ENCODE peak calls at places on chromosomes 12 and 14, in nine cellular contexts. O is left lung; C is mammary epithelial cell; E is hippocampal formation; H is stimulated activated CD4-positive, alpha-beta T cell treated with anti-CD3 and anti-CD28 coated beads, Interleukin-2, amount 100 ng/mL, for 4 hours; I is activated CD4-positive, alpha-beta T cell treated with anti-CD3 and anti-CD28 coated beads, Interleukin-2, amount 50 U/mL, for 1 hour; B is activated CD8-positive, alpha-beta memory T cell treated with anti-CD3 and anti-CD28 coated beads, Interleukin-2, amount 50 U/mL, for 48 hours; L is WTC11; G is HTR-8/SVneo. S is an unnamed sample.

GRCh38 chr12:3231399-3231876 is 154.3 kb downstream of the TSPAN9 start:
- DNase-seq in O (no peak), E (no peak), H (no peak), I (no peak), L (peak; percentile 67), B (no peak), C (no peak), G (no peak), S (no peak)

GRCh38 chr14:93532550-93532949 is 101.8 kb downstream of the UNC79 start:
- DNase-seq in C (no peak), I (no peak), G (no peak), B (no peak), H (no peak), L (no peak), E (no peak), O (no peak), S (no peak)

GRCh38 chr12:54421175-54421872 is 2.3 kb upstream of the ITGA5 start:
- DNase-seq in C (no peak), H (no peak), I (no peak), O (no peak), B (no peak), L (peak; percentile 6), G (no peak), E (no peak), S (no peak)

GRCh38 chr14:89746654-89747053 is 207.9 kb downstream of the EFCAB11 start:
- DNase-seq in I (no peak), L (no peak), G (no peak), E (no peak), O (no peak), H (no peak), B (no peak), C (no peak), S (no peak)

GRCh38 chr12:62827042-62827441 is 107.9 kb downstream of the PPM1H start:
- DNase-seq in O (no peak), L (no peak), G (no peak), E (no peak), C (no peak), H (no peak), B (no peak), I (no peak), S (no peak)

GRCh38 chr14:106029959-106030358 is 503.6 kb downstream of the TMEM121 start:
- DNase-seq in I (no peak), E (no peak), C (no peak), L (no peak), G (no peak), O (no peak), B (no peak), H (no peak), S (no peak)

GRCh38 chr12:130818381-130819247 is 20.4 kb downstream of the STX2 start:
- DNase-seq in E (peak; percentile 25), G (no peak), O (peak; percentile 97), L (peak; percentile 90), H (peak; percentile 60), B (peak; percentile 95), C (peak; percentile 28), I (peak; percentile 74), S (peak; percentile 52)

GRCh38 chr12:103540319-103540718 is 44.6 kb upstream of the C12orf42 start:
- DNase-seq in H (no peak), L (no peak), O (no peak), C (no peak), I (no peak), G (no peak), B (no peak), E (no peak), S (no peak)

GRCh38 chr14:90381999-90382451 is 14.8 kb upstream of the CALM1 start:
- DNase-seq in H (no peak), G (no peak), E (no peak), O (no peak), B (no peak), C (no peak), I (no peak), L (peak; percentile 36), S (peak; percentile 30)

GRCh38 chr14:76456200-76456599 is 80.3 kb downstream of the ESRRB start:
- DNase-seq in C (peak; percentile 24), I (no peak), O (no peak), E (no peak), G (peak; percentile 78), L (peak; percentile 65), H (no peak), B (peak; percentile 68), S (peak; percentile 18)

GRCh38 chr12:119748512-119748911 is 80.6 kb downstream of the PRKAB1 start:
- DNase-seq in I (no peak), B (no peak), G (no peak), C (no peak), E (no peak), O (no peak), H (no peak), L (no peak), S (peak; percentile 76)

S was measured in bronchial epithelial cell.